ENCODE peak calls at places on chromosome 19, in seven cellular contexts. Z is PC-3, T is neural crest cell, U is cardiac muscle cell, B is progenitor cell of endocrine pancreas, J is glutamatergic neuron, D is upper lobe of left lung. E is an unnamed sample.

GRCh38 chr19:22327321-22327720 is 41.1 kb downstream of the ZNF729 start:
- DNase-seq in Z (no peak), T (no peak), U (no peak), B (no peak), J (no peak), D (no peak), E (no peak)

GRCh38 chr19:30358319-30358718 is 13.9 kb upstream of the ZNF536 start:
- DNase-seq in Z (no peak), T (no peak), U (no peak), B (no peak), J (no peak), D (no peak), E (no peak)

GRCh38 chr19:518292-519231 is 11.3 kb downstream of the TPGS1 start:
- DNase-seq in Z (no peak), T (peak; percentile 40), U (peak; percentile 59), B (no peak), J (peak; percentile 72), D (peak; percentile 88), E (peak; percentile 35)

GRCh38 chr19:42872608-42873007 is 6.9 kb downstream of the PSG1 start:
- DNase-seq in Z (no peak), T (no peak), U (no peak), B (no peak), J (no peak), D (no peak), E (no peak)

GRCh38 chr19:5470264-5470671 is 15.1 kb downstream of the ZNRF4 start:
- DNase-seq in Z (peak; percentile 64), T (no peak), U (no peak), B (peak; percentile 15), J (no peak), D (no peak), E (no peak)

GRCh38 chr19:49767380-49767779 is 579 bp downstream of the AP2A1 start:
- DNase-seq in Z (no peak), T (no peak), U (peak; percentile 30), B (no peak), J (no peak), D (no peak), E (no peak)

GRCh38 chr19:56423276-56423984 is 19.3 kb downstream of the ZNF583 start:
- DNase-seq in Z (no peak), T (no peak), U (no peak), B (no peak), J (no peak), D (no peak), E (no peak)

GRCh38 chr19:42143341-42144234 is 11.3 kb upstream of the POU2F2 start:
- DNase-seq in Z (peak; percentile 28), T (peak; percentile 65), U (peak; percentile 85), B (peak; percentile 68), J (no peak), D (no peak), E (no peak)

GRCh38 chr19:2701361-2702169 is 929 bp downstream of the GNG7 start:
- DNase-seq in Z (no peak), T (no peak), U (no peak), B (no peak), J (no peak), D (no peak), E (no peak)

GRCh38 chr19:7657047-7657779 is 11.6 kb upstream of the RETN start:
- DNase-seq in Z (no peak), T (no peak), U (no peak), B (no peak), J (no peak), D (no peak), E (peak; percentile 31)

GRCh38 chr19:3671680-3672574 is 28.3 kb downstream of the PIP5K1C start:
- DNase-seq in Z (no peak), T (no peak), U (no peak), B (no peak), J (no peak), D (peak; percentile 81), E (no peak)

DNA sequence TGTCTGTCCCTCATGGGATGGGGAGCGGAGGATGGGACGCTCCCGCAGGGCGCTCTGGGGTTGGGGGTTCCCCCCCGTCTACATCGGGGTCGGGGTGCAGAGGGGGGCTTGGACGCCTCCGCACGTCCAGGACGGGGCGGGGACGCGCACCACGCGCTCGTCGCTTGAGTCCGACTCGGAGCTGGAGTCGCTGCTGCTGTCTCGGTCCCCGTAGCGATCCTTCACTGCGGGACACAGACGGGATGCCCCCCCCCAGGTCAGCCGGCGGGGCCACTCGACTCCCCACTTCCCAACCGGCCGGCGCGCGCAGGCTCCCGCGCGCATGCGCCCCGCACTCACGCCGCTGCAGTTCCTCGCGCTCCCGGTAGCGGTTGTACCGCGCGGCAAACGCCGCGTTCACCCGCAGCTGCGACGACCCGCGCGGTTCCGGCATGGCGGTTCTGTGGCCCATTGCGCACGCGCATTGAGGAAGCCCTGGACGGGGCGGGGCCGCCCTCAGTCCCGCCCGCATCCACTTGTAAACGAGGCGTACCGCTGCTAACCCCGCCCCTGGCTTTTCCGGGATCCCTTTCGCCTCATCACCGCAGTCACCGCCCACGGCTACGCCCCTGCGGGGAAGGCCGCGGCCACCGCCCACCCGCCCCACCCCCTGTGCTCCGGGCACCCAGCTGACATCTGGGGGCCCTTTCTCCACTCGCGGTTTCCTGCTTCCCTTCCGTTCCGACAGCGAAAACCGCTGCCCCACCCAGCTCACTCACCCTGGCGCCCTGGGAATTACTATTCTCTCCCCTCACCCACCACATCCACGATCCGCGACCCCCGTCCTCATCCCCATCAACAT is at the start of gene KRI1:
- DNase-seq in Z (peak; percentile 99), T (peak; percentile 99), U (peak; percentile 98), B (peak; percentile 97), J (peak; percentile 98), D (peak; percentile 99), E (peak; percentile 98)
- TF ChIP-seq CTCF in Z (no peak), T (peak; percentile 58), U (peak; percentile 20), B (peak; percentile 57), J (peak; percentile 85), D (peak; percentile 64), E (peak; percentile 27)

GRCh38 chr19:45863335-45863839 is 440 bp upstream of the SYMPK start:
- DNase-seq in Z (no peak), T (no peak), U (no peak), B (no peak), J (no peak), D (no peak), E (no peak)

GRCh38 chr19:45862564-45863334 is at the start of gene SYMPK:
- DNase-seq in Z (peak; percentile 95), T (peak; percentile 96), U (peak; percentile 99), B (peak; percentile 98), J (peak; percentile 99), D (peak; percentile 99), E (peak; percentile 97)

GRCh38 chr19:45864629-45865082 is 530 bp downstream of the FOXA3 start:
- DNase-seq in Z (no peak), T (no peak), U (no peak), B (no peak), J (no peak), D (no peak), E (no peak)

GRCh38 chr19:45865269-45865948 is 1.3 kb downstream of the FOXA3 start:
- DNase-seq in Z (no peak), T (no peak), U (no peak), B (no peak), J (no peak), D (no peak), E (no peak)

DNA sequence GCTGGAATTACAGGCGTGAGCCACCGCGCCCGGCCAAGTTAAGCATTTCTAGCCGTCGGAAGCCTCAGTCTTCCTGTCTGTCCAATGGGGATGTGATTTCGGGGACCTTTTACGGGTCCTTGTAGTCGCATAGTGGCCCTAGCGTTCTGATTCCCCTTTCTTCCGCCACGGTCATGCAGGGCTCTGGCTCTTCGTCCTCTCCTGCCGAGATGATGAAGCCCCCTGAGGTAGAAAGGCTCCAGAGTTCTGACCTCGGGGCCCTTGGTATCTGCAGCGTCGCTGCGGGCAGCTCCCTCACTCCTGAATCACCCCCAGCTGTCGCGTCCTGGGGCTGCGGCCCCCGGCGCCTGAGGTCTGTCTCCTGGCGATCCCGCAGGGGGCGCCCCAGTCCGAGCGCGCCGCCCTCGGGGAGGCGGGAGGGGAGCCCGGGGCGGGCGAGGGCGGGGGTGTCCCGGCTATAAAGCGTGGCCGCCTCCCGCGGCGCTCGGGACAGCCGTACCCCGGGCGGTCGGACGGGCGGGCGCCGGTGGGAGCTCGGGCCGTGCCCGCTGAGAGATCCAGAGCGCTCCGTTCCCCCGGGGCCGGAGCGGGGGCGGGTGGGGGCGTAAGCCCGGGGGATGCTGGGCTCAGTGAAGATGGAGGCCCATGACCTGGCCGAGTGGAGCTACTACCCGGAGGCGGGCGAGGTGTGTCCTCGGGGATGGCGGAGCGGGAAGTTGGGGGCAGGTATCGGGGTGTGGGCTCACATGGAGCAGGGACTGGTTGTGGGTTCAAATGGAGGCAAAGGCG is at the start of gene FOXA3:
- DNase-seq in Z (peak; percentile 39), T (no peak), U (peak; percentile 62), B (peak; percentile 71), J (peak; percentile 51), D (peak; percentile 93), E (no peak)
- TF ChIP-seq CTCF in Z (peak; percentile 53), T (peak; percentile 61), U (peak; percentile 49), B (peak; percentile 89), J (peak; percentile 71), D (peak; percentile 63), E (peak; percentile 29)

DNA sequence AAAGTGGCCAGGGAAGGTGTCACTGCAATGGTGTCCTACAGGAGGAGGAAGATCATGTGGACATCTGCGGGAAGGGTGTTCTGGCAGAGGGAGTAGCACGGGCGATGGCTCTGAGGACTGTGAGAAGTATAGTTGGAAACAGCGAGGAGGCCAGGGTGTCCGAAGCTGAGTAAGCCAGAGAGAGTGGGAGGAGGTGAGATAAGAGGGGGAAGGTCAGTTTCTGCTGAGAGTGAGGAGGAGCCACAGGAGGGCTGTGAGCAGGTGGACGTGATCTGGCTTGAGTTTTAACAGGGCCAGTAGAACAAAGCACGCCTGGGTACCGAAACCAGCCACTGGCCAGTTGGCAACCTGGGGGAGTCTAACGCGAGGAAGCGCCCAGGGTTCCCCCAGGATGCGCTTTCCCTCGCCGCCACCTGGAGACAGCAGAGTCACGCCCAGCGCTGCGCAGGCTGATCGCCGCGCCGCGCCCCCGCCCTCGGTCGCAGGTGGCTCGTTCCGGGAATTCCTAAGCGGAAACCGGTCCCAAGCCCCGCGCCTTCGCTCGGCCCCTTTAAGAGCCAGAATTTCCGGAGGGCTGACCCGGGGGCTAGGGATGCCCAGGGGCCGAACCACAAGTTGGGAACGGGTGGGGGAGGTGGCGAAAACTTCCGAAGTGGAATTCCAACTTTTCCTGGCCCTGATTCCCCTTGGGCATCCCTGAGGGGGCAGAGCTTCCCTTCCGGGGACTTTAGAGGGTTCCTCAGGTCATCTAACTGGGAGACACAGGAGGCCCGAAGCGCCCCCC is 1.1 kb upstream of the LSR start:
- DNase-seq in Z (peak; percentile 89), T (no peak), U (peak; percentile 96), B (peak; percentile 89), J (peak; percentile 45), D (peak; percentile 94), E (no peak)
- TF ChIP-seq CTCF in Z (peak; percentile 46), T (peak; percentile 56), U (peak; percentile 13), B (peak; percentile 54), J (no peak), D (peak; percentile 61), E (no peak)

GRCh38 chr19:19530423-19530804 is 1.7 kb downstream of the YJEFN3 start:
- DNase-seq in Z (no peak), T (no peak), U (no peak), B (no peak), J (no peak), D (peak; percentile 10), E (no peak)

GRCh38 chr19:19533826-19534225 is 4.2 kb upstream of the CILP2 start:
- DNase-seq in Z (no peak), T (no peak), U (no peak), B (no peak), J (no peak), D (peak; percentile 9), E (no peak)

GRCh38 chr19:19532806-19533701 is 4.3 kb downstream of the YJEFN3 start:
- DNase-seq in Z (no peak), T (no peak), U (no peak), B (no peak), J (no peak), D (no peak), E (no peak)

GRCh38 chr19:19530889-19531288 is 2.2 kb downstream of the YJEFN3 start:
- DNase-seq in Z (no peak), T (no peak), U (no peak), B (no peak), J (no peak), D (no peak), E (no peak)

GRCh38 chr19:19531951-19532805 is 3.5 kb downstream of the YJEFN3 start:
- DNase-seq in Z (peak; percentile 81), T (peak; percentile 86), U (peak; percentile 87), B (peak; percentile 76), J (peak; percentile 89), D (peak; percentile 98), E (peak; percentile 44)
- TF ChIP-seq CTCF in Z (peak; percentile 91), T (peak; percentile 98), U (peak; percentile 96), B (peak; percentile 95), J (peak; percentile 97), D (peak; percentile 97), E (peak; percentile 91)

E was measured in AG10803.